ENCODE peak calls at places on chromosomes 4 and X, in nine cellular contexts. One of them, this sample, is unnamed.

GRCh38 chr4:89031272-89031671 is 25.7 kb downstream of the FAM13A start:
- DNase-seq in tibial nerve: no peak
- DNase-seq in GM23248: no peak
- DNase-seq in ovary: no peak
- DNase-seq in aorta: no peak
- DNase-seq in CD8-positive, alpha-beta memory T cell: no peak
- DNase-seq in Peyer's patch: no peak
- DNase-seq in left lung: no peak
- DNase-seq in endodermal cell: no peak
- DNase-seq in this sample: no peak

GRCh38 chrX:276588-277171 is 4.5 kb upstream of the PLCXD1 start:
- DNase-seq in GM23248: peak; percentile 90
- DNase-seq in endodermal cell: no peak
- DNase-seq in ovary: no peak
- DNase-seq in tibial nerve: no peak
- DNase-seq in CD8-positive, alpha-beta memory T cell: no peak
- DNase-seq in Peyer's patch: no peak
- DNase-seq in aorta: peak; percentile 52
- DNase-seq in left lung: peak; percentile 60
- DNase-seq in this sample: peak; percentile 58

GRCh38 chrX:19156223-19156622 is 34.0 kb upstream of the ADGRG2 start:
- DNase-seq in left lung: no peak
- DNase-seq in ovary: no peak
- DNase-seq in tibial nerve: no peak
- DNase-seq in endodermal cell: peak; percentile 57
- DNase-seq in aorta: no peak
- DNase-seq in CD8-positive, alpha-beta memory T cell: no peak
- DNase-seq in Peyer's patch: no peak
- DNase-seq in GM23248: peak; percentile 19
- DNase-seq in this sample: no peak

GRCh38 chr4:99868126-99868596 is 26.1 kb downstream of the LAMTOR3 start:
- DNase-seq in aorta: no peak
- DNase-seq in GM23248: peak; percentile 88
- DNase-seq in tibial nerve: no peak
- DNase-seq in endodermal cell: peak; percentile 51
- DNase-seq in Peyer's patch: no peak
- DNase-seq in left lung: no peak
- DNase-seq in ovary: no peak
- DNase-seq in CD8-positive, alpha-beta memory T cell: no peak
- DNase-seq in this sample: no peak

GRCh38 chr4:23857353-23857752 is 32.5 kb downstream of the PPARGC1A start:
- DNase-seq in GM23248: peak; percentile 21
- DNase-seq in CD8-positive, alpha-beta memory T cell: no peak
- DNase-seq in tibial nerve: no peak
- DNase-seq in ovary: no peak
- DNase-seq in aorta: no peak
- DNase-seq in endodermal cell: no peak
- DNase-seq in Peyer's patch: no peak
- DNase-seq in left lung: no peak
- DNase-seq in this sample: no peak

GRCh38 chrX:149198980-149199732 is 305.9 kb downstream of the IDS start:
- DNase-seq in left lung: no peak
- DNase-seq in Peyer's patch: no peak
- DNase-seq in GM23248: no peak
- DNase-seq in aorta: no peak
- DNase-seq in CD8-positive, alpha-beta memory T cell: no peak
- DNase-seq in tibial nerve: no peak
- DNase-seq in endodermal cell: no peak
- DNase-seq in ovary: no peak
- DNase-seq in this sample: no peak

GRCh38 chr4:95204873-95205272 is 343.9 kb downstream of the UNC5C start:
- DNase-seq in GM23248: peak; percentile 9
- DNase-seq in Peyer's patch: no peak
- DNase-seq in aorta: no peak
- DNase-seq in left lung: no peak
- DNase-seq in endodermal cell: peak; percentile 65
- DNase-seq in ovary: no peak
- DNase-seq in CD8-positive, alpha-beta memory T cell: no peak
- DNase-seq in tibial nerve: no peak
- DNase-seq in this sample: no peak

GRCh38 chr4:170979736-170980135 is 833.5 kb upstream of the GALNTL6 start:
- DNase-seq in CD8-positive, alpha-beta memory T cell: no peak
- DNase-seq in endodermal cell: peak; percentile 61
- DNase-seq in Peyer's patch: no peak
- DNase-seq in left lung: no peak
- DNase-seq in ovary: no peak
- DNase-seq in aorta: peak; percentile 70
- DNase-seq in tibial nerve: no peak
- DNase-seq in GM23248: no peak
- DNase-seq in this sample: no peak

GRCh38 chr4:173301518-173302201 is 32.5 kb downstream of the HMGB2 start:
- DNase-seq in GM23248: peak; percentile 40
- DNase-seq in left lung: no peak
- DNase-seq in endodermal cell: no peak
- DNase-seq in ovary: no peak
- DNase-seq in Peyer's patch: no peak
- DNase-seq in tibial nerve: no peak
- DNase-seq in aorta: no peak
- DNase-seq in CD8-positive, alpha-beta memory T cell: peak; percentile 19
- DNase-seq in this sample: no peak

GRCh38 chr4:150297861-150298474 is 219.7 kb downstream of the DCLK2 start:
- DNase-seq in GM23248: peak; percentile 71
- DNase-seq in tibial nerve: peak; percentile 67
- DNase-seq in aorta: no peak
- DNase-seq in Peyer's patch: no peak
- DNase-seq in CD8-positive, alpha-beta memory T cell: no peak
- DNase-seq in endodermal cell: peak; percentile 70
- DNase-seq in ovary: peak; percentile 44
- DNase-seq in left lung: no peak
- DNase-seq in this sample: no peak

GRCh38 chr4:21011106-21011505 is 310.8 kb downstream of the PACRGL start:
- DNase-seq in Peyer's patch: no peak
- DNase-seq in endodermal cell: no peak
- DNase-seq in CD8-positive, alpha-beta memory T cell: no peak
- DNase-seq in tibial nerve: no peak
- DNase-seq in GM23248: no peak
- DNase-seq in aorta: no peak
- DNase-seq in left lung: no peak
- DNase-seq in ovary: no peak
- DNase-seq in this sample: no peak

GRCh38 chr4:106869551-106869950 is 166.6 kb downstream of the DKK2 start:
- DNase-seq in endodermal cell: no peak
- DNase-seq in ovary: no peak
- DNase-seq in Peyer's patch: no peak
- DNase-seq in aorta: no peak
- DNase-seq in left lung: no peak
- DNase-seq in GM23248: peak; percentile 86
- DNase-seq in CD8-positive, alpha-beta memory T cell: no peak
- DNase-seq in tibial nerve: no peak
- DNase-seq in this sample: no peak

GRCh38 chr4:86924805-86925204 is 10.0 kb upstream of the AFF1 start:
- DNase-seq in left lung: no peak
- DNase-seq in Peyer's patch: no peak
- DNase-seq in aorta: no peak
- DNase-seq in CD8-positive, alpha-beta memory T cell: no peak
- DNase-seq in GM23248: peak; percentile 78
- DNase-seq in tibial nerve: no peak
- DNase-seq in endodermal cell: peak; percentile 40
- DNase-seq in ovary: no peak
- DNase-seq in this sample: no peak

GRCh38 chrX:104488811-104489210 is 77.2 kb upstream of the IL1RAPL2 start:
- DNase-seq in Peyer's patch: no peak
- DNase-seq in GM23248: peak; percentile 1
- DNase-seq in ovary: no peak
- DNase-seq in left lung: no peak
- DNase-seq in tibial nerve: no peak
- DNase-seq in CD8-positive, alpha-beta memory T cell: no peak
- DNase-seq in aorta: no peak
- DNase-seq in endodermal cell: no peak
- DNase-seq in this sample: no peak

GRCh38 chrX:40012039-40012799 is 85.5 kb downstream of the BCOR start:
- DNase-seq in endodermal cell: peak; percentile 76
- DNase-seq in left lung: no peak
- DNase-seq in tibial nerve: peak; percentile 24
- DNase-seq in GM23248: peak; percentile 67
- DNase-seq in CD8-positive, alpha-beta memory T cell: no peak
- DNase-seq in aorta: peak; percentile 53
- DNase-seq in ovary: peak; percentile 65
- DNase-seq in Peyer's patch: no peak
- DNase-seq in this sample: peak; percentile 47

GRCh38 chrX:10240918-10241317 is 84.1 kb downstream of the CLCN4 start:
- DNase-seq in aorta: no peak
- DNase-seq in Peyer's patch: no peak
- DNase-seq in left lung: no peak
- DNase-seq in tibial nerve: peak; percentile 14
- DNase-seq in CD8-positive, alpha-beta memory T cell: no peak
- DNase-seq in GM23248: peak; percentile 81
- DNase-seq in ovary: no peak
- DNase-seq in endodermal cell: no peak
- DNase-seq in this sample: no peak

GRCh38 chr4:101102114-101102752 is 245.1 kb downstream of the PPP3CA start:
- DNase-seq in GM23248: peak; percentile 68
- DNase-seq in CD8-positive, alpha-beta memory T cell: no peak
- DNase-seq in Peyer's patch: no peak
- DNase-seq in endodermal cell: no peak
- DNase-seq in left lung: no peak
- DNase-seq in ovary: peak; percentile 58
- DNase-seq in aorta: peak; percentile 73
- DNase-seq in tibial nerve: peak; percentile 70
- DNase-seq in this sample: no peak

GRCh38 chr4:176193898-176194297 is 1.5 kb downstream of the SPATA4 start:
- DNase-seq in tibial nerve: no peak
- DNase-seq in Peyer's patch: no peak
- DNase-seq in GM23248: peak; percentile 96
- DNase-seq in endodermal cell: no peak
- DNase-seq in ovary: no peak
- DNase-seq in CD8-positive, alpha-beta memory T cell: no peak
- DNase-seq in aorta: no peak
- DNase-seq in left lung: no peak
- DNase-seq in this sample: no peak

GRCh38 chr4:6923507-6923906 is 13.9 kb downstream of the TBC1D14 start:
- DNase-seq in ovary: no peak
- DNase-seq in CD8-positive, alpha-beta memory T cell: no peak
- DNase-seq in endodermal cell: no peak
- DNase-seq in GM23248: no peak
- DNase-seq in left lung: no peak
- DNase-seq in aorta: no peak
- DNase-seq in Peyer's patch: no peak
- DNase-seq in tibial nerve: no peak
- DNase-seq in this sample: no peak
- H3K4me1 ChIP-seq in ovary: peaks cover 3% of the 10 kb centered on the region
- H3K4me1 ChIP-seq in CD8-positive, alpha-beta memory T cell: peaks cover 56% of the 10 kb centered on the region
- H3K4me1 ChIP-seq in endodermal cell: no peaks in the 10 kb centered on the region
- H3K4me1 ChIP-seq in GM23248: no peaks in the 10 kb centered on the region
- H3K4me1 ChIP-seq in left lung: peaks cover 17% of the 10 kb centered on the region
- H3K4me1 ChIP-seq in aorta: no peaks in the 10 kb centered on the region
- H3K4me1 ChIP-seq in Peyer's patch: peaks cover 52% of the 10 kb centered on the region
- H3K4me1 ChIP-seq in tibial nerve: peaks cover 52% of the 10 kb centered on the region
- H3K4me1 ChIP-seq in this sample: no peaks in the 10 kb centered on the region

GRCh38 chrX:147315493-147315892 is 500.9 kb upstream of the CXorf51A start:
- DNase-seq in endodermal cell: no peak
- DNase-seq in CD8-positive, alpha-beta memory T cell: no peak
- DNase-seq in Peyer's patch: no peak
- DNase-seq in left lung: no peak
- DNase-seq in aorta: no peak
- DNase-seq in tibial nerve: no peak
- DNase-seq in GM23248: no peak
- DNase-seq in ovary: no peak
- DNase-seq in this sample: no peak
- H3K4me1 ChIP-seq in endodermal cell: no peaks in the 10 kb centered on the region
- H3K4me1 ChIP-seq in CD8-positive, alpha-beta memory T cell: no peaks in the 10 kb centered on the region
- H3K4me1 ChIP-seq in Peyer's patch: no peaks in the 10 kb centered on the region
- H3K4me1 ChIP-seq in left lung: no peaks in the 10 kb centered on the region
- H3K4me1 ChIP-seq in aorta: no peaks in the 10 kb centered on the region
- H3K4me1 ChIP-seq in tibial nerve: no peaks in the 10 kb centered on the region
- H3K4me1 ChIP-seq in GM23248: no peaks in the 10 kb centered on the region
- H3K4me1 ChIP-seq in ovary: no peaks in the 10 kb centered on the region
- H3K4me1 ChIP-seq in this sample: no peaks in the 10 kb centered on the region

DNA sequence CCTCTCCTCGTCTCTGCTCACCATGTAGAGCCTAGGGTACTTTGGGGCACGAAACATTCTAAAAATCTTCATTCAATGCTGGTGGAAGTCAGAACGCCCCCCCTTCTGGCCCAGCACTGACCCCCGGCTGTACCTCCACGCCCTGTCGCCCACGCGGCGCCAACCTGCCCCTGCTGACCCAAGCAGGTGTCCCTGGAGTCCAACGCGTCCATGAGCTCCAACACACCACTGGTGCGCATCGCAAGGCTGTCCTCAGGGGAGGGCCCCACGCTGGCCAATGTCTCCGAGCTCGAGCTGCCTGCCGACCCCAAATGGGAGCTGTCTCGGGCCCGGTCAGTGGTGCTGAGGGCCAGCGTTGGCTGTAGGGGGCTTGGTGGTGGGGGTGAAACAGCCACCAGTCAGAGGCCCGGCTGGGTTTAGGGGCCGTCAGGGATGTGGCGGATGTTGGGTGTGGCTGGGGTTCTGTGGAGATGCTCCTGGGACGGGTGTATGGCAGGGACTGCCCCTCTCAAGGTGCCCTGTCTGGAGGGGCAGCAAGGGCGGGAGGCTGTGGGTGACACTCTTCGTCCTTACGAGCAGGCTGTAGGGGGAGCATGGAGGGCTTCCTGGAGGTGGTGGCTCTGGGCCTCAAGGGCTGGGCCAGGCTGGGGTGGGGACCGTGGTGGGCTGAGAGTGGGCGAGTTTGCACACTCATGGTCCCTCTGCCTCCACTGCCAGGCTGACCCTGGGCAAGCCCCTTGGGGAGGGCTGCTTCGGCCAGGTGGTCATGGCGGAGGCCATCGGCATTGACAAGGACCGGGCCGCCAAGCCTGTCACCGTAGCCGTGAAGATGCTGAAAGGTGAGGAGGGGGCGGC is 11.8 kb downstream of the FGFR3 start:
- DNase-seq in GM23248: no peak
- DNase-seq in tibial nerve: no peak
- DNase-seq in left lung: no peak
- DNase-seq in Peyer's patch: no peak
- DNase-seq in CD8-positive, alpha-beta memory T cell: no peak
- DNase-seq in aorta: no peak
- DNase-seq in endodermal cell: no peak
- DNase-seq in ovary: no peak
- DNase-seq in this sample: no peak
- H3K4me1 ChIP-seq in GM23248: no peaks in the 10 kb centered on the region
- H3K4me1 ChIP-seq in tibial nerve: no peaks in the 10 kb centered on the region
- H3K4me1 ChIP-seq in left lung: no peaks in the 10 kb centered on the region
- H3K4me1 ChIP-seq in Peyer's patch: peaks cover 5% of the 10 kb centered on the region
- H3K4me1 ChIP-seq in CD8-positive, alpha-beta memory T cell: no peaks in the 10 kb centered on the region
- H3K4me1 ChIP-seq in aorta: no peaks in the 10 kb centered on the region
- H3K4me1 ChIP-seq in endodermal cell: no peaks in the 10 kb centered on the region
- H3K4me1 ChIP-seq in ovary: no peaks in the 10 kb centered on the region
- H3K4me1 ChIP-seq in this sample: no peaks in the 10 kb centered on the region

DNA sequence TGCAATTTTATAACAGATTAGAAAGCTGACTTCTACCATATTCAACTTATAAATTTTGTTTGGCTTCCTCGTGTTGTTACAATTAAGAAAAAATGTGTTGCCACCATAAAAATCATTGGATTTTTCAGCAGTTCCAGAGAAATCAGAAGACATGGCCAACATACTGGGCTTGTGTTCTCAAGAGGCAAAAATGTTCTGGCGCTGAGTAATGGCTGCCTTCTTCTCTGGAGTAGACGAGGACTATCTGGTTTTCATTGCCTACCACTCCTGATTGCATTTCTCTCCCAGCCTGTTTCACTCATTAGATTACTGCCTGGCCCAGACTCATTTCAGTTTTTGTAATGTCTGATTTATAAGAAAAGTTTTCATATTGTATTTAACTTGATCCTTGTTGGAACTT is 122.3 kb downstream of the ARHGAP10 start:
- DNase-seq in tibial nerve: no peak
- DNase-seq in endodermal cell: no peak
- DNase-seq in Peyer's patch: no peak
- DNase-seq in GM23248: peak; percentile 56
- DNase-seq in aorta: no peak
- DNase-seq in ovary: no peak
- DNase-seq in CD8-positive, alpha-beta memory T cell: no peak
- DNase-seq in left lung: no peak
- DNase-seq in this sample: no peak
- H3K4me1 ChIP-seq in tibial nerve: peaks cover 87% of the 10 kb centered on the region
- H3K4me1 ChIP-seq in endodermal cell: no peaks in the 10 kb centered on the region
- H3K4me1 ChIP-seq in Peyer's patch: peaks cover 4% of the 10 kb centered on the region
- H3K4me1 ChIP-seq in GM23248: peaks cover 21% of the 10 kb centered on the region
- H3K4me1 ChIP-seq in aorta: no peaks in the 10 kb centered on the region
- H3K4me1 ChIP-seq in ovary: peaks cover 14% of the 10 kb centered on the region
- H3K4me1 ChIP-seq in CD8-positive, alpha-beta memory T cell: no peaks in the 10 kb centered on the region
- H3K4me1 ChIP-seq in left lung: no peaks in the 10 kb centered on the region
- H3K4me1 ChIP-seq in this sample: no peaks in the 10 kb centered on the region

This sample was measured in right lobe of liver.